ENCODE peak calls at places on chromosome 12, in six cellular contexts. U is IMR-90, Y is HCT116, G is fibroblast of lung, I is mesendoderm, V is GM12878. P is an unnamed sample.

GRCh38 chr12:48764521-48764920 is 24.4 kb downstream of the ADCY6 start:
- DNase-seq in I (no peak), G (no peak), U (no peak), Y (no peak), V (no peak), P (no peak)

GRCh38 chr12:99822273-99822672 is 162.5 kb downstream of the ANKS1B start:
- DNase-seq in V (no peak), G (no peak), Y (no peak), I (no peak), U (no peak), P (no peak)

GRCh38 chr12:102833687-102834435 is 83.2 kb downstream of the PAH start:
- DNase-seq in V (no peak), G (peak), I (peak), Y (no peak), U (no peak), P (peak)

GRCh38 chr12:14571779-14572178 is 4.1 kb upstream of the PLBD1 start:
- DNase-seq in U (no peak), Y (no peak), G (no peak), I (no peak), V (no peak), P (no peak)

GRCh38 chr12:23431006-23431405 is 518.5 kb downstream of the SOX5 start:
- DNase-seq in G (peak), I (no peak), U (no peak), Y (no peak), V (no peak), P (no peak)

GRCh38 chr12:18054925-18055324 is 35.1 kb downstream of the RERGL start:
- DNase-seq in G (no peak), U (no peak), V (no peak), I (no peak), Y (no peak), P (no peak)

GRCh38 chr12:80352476-80352875 is 91.6 kb upstream of the PTPRQ start:
- DNase-seq in U (peak), Y (no peak), G (peak), I (peak), V (no peak), P (peak)

GRCh38 chr12:58596381-58596780 is 323.9 kb downstream of the LRIG3 start:
- DNase-seq in G (no peak), I (peak), Y (no peak), V (no peak), U (no peak), P (no peak)

GRCh38 chr12:112314981-112315380 is 67.2 kb downstream of the HECTD4 start:
- DNase-seq in I (no peak), Y (no peak), U (peak), G (peak), V (no peak), P (no peak)

GRCh38 chr12:16726879-16727278 is 120.9 kb upstream of the LMO3 start:
- DNase-seq in V (no peak), Y (no peak), U (peak), I (no peak), G (peak), P (no peak)

GRCh38 chr12:39138268-39138667 is 232.9 kb upstream of the CPNE8 start:
- DNase-seq in G (no peak), V (no peak), I (peak), U (no peak), Y (no peak), P (no peak)

GRCh38 chr12:32273063-32273521 is 126.3 kb upstream of the FGD4 start:
- DNase-seq in G (peak), Y (no peak), I (no peak), U (peak), V (no peak), P (no peak)

GRCh38 chr12:76915381-76916169 is 36.8 kb upstream of the CSRP2 start:
- DNase-seq in I (no peak), V (no peak), Y (no peak), U (no peak), G (no peak), P (no peak)

GRCh38 chr12:84786622-84787021 is 126.0 kb downstream of the SLC6A15 start:
- DNase-seq in Y (no peak), V (no peak), G (no peak), U (no peak), I (no peak), P (no peak)

GRCh38 chr12:119061208-119061796 is 80.0 kb downstream of the SRRM4 start:
- DNase-seq in I (peak), G (peak), U (peak), V (no peak), Y (no peak), P (peak)

GRCh38 chr12:110844551-110845395 is 2.0 kb upstream of the CCDC63 start:
- DNase-seq in I (no peak), U (no peak), G (peak), Y (no peak), V (no peak), P (no peak)

GRCh38 chr12:21296751-21297406 is 37.8 kb downstream of the SLCO1A2 start:
- DNase-seq in U (peak), G (peak), Y (no peak), V (no peak), I (peak), P (peak)

GRCh38 chr12:5085896-5086295 is 42.2 kb downstream of the KCNA5 start:
- DNase-seq in U (peak), Y (no peak), G (peak), I (no peak), V (no peak), P (no peak)

GRCh38 chr12:48037267-48037915 is 33.1 kb upstream of the COL2A1 start:
- DNase-seq in Y (no peak), I (peak), U (peak), G (peak), V (no peak), P (peak)

GRCh38 chr12:2792670-2793500 is 1.9 kb upstream of the FKBP4 start:
- DNase-seq in G (no peak), Y (no peak), V (no peak), I (no peak), U (no peak), P (peak)

GRCh38 chr12:92107621-92108131 is 38.0 kb downstream of the BTG1 start:
- DNase-seq in G (no peak), U (no peak), V (no peak), I (peak), Y (no peak), P (peak)

GRCh38 chr12:95115641-95116040 is 42.2 kb upstream of the NR2C1 start:
- DNase-seq in V (no peak), G (no peak), U (no peak), Y (no peak), I (no peak), P (no peak)

GRCh38 chr12:14723763-14724162 is 27.4 kb upstream of the GUCY2C start:
- DNase-seq in Y (peak), V (peak), I (peak), G (peak), U (peak), P (peak)

GRCh38 chr12:50102648-50103309 is 1.0 kb upstream of the GPD1 start:
- DNase-seq in U (no peak), I (no peak), V (no peak), G (no peak), Y (no peak), P (no peak)

GRCh38 chr12:52523825-52524224 is 3.6 kb upstream of the KRT5 start:
- DNase-seq in G (no peak), Y (no peak), I (no peak), V (no peak), U (no peak), P (no peak)

GRCh38 chr12:77120156-77120555 is 54.8 kb upstream of the E2F7 start:
- DNase-seq in Y (peak), G (peak), V (no peak), U (peak), I (no peak), P (no peak)

GRCh38 chr12:58804749-58805148 is 115.6 kb downstream of the LRIG3 start:
- DNase-seq in Y (peak), I (peak), U (no peak), V (no peak), G (no peak), P (peak)

GRCh38 chr12:93237235-93237915 is 140.3 kb upstream of the NUDT4 start:
- DNase-seq in U (no peak), I (no peak), Y (no peak), V (no peak), G (no peak), P (no peak)

GRCh38 chr12:94195483-94195882 is 47.1 kb downstream of the PLXNC1 start:
- DNase-seq in I (no peak), V (no peak), Y (no peak), U (no peak), G (no peak), P (no peak)

GRCh38 chr12:7832059-7832696 is 40.5 kb downstream of the SLC2A14 start:
- DNase-seq in U (peak), I (peak), V (no peak), Y (peak), G (peak), P (peak)

GRCh38 chr12:4118601-4119156 is 154.9 kb upstream of the CCND2 start:
- DNase-seq in V (peak), I (no peak), Y (no peak), U (no peak), G (no peak), P (no peak)

GRCh38 chr12:12178545-12178944 is 88.3 kb downstream of the LRP6 start:
- DNase-seq in Y (no peak), U (no peak), G (no peak), I (no peak), V (no peak), P (no peak)

GRCh38 chr12:857611-858010 is 91.9 kb downstream of the RAD52 start:
- DNase-seq in I (no peak), V (no peak), Y (no peak), U (peak), G (peak), P (no peak)

GRCh38 chr12:53996188-53996885 is 3.6 kb upstream of the HOXC9 start:
- DNase-seq in I (no peak), V (no peak), U (no peak), Y (no peak), G (no peak), P (no peak)

GRCh38 chr12:53994268-53994690 is 5.7 kb upstream of the HOXC9 start:
- DNase-seq in I (no peak), G (no peak), U (no peak), V (no peak), Y (no peak), P (no peak)

GRCh38 chr12:53994691-53995310 is 5.2 kb upstream of the HOXC9 start:
- DNase-seq in Y (no peak), I (no peak), U (no peak), G (no peak), V (no peak), P (no peak)

GRCh38 chr12:53996886-53997217 is 3.1 kb upstream of the HOXC9 start:
- DNase-seq in Y (no peak), V (no peak), I (no peak), G (no peak), U (no peak), P (no peak)

DNA sequence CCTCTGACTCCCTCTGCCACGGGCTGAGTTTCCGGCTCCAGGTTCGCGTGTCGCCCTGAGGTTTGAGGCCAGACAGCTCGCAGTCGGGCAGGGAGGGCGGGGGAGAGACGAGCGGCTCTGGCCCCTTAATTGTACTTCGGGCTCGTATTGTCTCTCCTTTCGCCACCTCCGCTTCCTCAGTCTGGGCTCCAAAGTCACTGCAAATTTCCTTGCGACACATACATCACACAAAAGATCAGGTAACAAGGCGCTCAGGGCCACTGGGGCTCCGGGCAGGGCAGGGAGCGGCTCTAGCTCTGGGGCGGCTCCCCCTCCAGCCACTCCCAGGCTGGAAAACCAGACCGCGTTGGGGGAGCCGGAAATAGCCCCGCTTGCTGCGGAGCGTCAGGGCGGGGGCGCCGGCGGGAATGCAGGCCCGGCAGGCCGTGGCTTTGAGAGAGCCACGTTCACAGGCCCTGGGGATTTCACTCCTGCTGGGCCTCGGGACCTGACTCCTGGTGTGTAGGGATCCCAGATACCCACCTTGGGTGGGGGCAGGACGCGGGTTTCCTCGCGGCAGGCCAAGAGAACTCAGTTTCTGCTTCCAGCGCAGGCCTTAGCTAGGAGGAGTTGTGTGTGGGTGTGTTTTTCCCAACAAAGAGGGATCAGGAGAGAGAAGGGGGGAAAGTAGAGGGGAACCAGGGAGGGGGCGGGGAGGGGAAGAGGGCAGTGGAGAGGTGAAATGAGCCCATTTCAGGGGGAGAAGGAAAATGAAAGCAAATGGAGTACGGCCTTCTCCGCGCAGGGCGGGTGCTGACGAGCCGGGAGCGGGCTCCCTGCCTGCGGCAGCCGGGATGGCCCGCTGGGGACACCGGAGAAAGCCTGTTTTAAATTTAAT is 4.4 kb upstream of the HOXC9 start:
- DNase-seq in U (no peak), I (no peak), V (no peak), Y (no peak), G (no peak), P (no peak)
- H3K9ac ChIP-seq in U (no peak), I (no peak), V (peak), Y (peak), G (peak), P (no peak)

DNA sequence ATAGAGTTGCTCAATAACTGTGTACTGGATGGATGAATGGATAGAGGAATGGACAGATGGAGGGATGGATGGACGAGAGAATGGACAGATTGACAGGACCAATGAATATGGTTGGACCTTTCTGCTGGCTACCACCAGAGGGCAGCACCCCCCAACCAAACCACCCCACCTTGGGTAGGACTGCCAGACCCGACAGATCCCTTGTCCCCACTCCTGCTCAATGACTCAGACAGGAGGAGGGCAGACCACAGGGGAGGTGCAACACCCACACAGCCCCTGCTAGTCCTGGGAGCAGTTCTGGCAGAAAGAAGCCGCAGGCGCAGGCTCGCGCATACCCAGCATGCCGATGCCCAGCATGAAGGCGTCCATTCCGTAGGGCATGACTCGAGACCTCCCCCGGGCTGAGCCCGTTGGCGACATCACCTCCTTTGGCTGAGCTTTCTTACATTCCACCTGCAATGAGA is 12.4 kb downstream of the MSI1 start:
- DNase-seq in Y (peak), G (peak), V (peak), U (peak), I (peak), P (peak)
- H3K9ac ChIP-seq in Y (no peak), G (no peak), V (no peak), U (no peak), I (no peak), P (no peak)

GRCh38 chr12:45522227-45522626 is 207.3 kb upstream of the ARID2 start:
- DNase-seq in Y (no peak), G (no peak), I (no peak), V (no peak), U (no peak), P (no peak)

GRCh38 chr12:45518516-45519235 is 210.8 kb upstream of the ARID2 start:
- DNase-seq in V (no peak), Y (no peak), I (no peak), G (no peak), U (no peak), P (no peak)

GRCh38 chr12:45517360-45517759 is 212.1 kb upstream of the ARID2 start:
- DNase-seq in V (no peak), G (no peak), U (no peak), I (no peak), Y (no peak), P (no peak)
- H3K9ac ChIP-seq in V (no peak), G (no peak), U (no peak), I (no peak), Y (no peak), P (no peak)

DNA sequence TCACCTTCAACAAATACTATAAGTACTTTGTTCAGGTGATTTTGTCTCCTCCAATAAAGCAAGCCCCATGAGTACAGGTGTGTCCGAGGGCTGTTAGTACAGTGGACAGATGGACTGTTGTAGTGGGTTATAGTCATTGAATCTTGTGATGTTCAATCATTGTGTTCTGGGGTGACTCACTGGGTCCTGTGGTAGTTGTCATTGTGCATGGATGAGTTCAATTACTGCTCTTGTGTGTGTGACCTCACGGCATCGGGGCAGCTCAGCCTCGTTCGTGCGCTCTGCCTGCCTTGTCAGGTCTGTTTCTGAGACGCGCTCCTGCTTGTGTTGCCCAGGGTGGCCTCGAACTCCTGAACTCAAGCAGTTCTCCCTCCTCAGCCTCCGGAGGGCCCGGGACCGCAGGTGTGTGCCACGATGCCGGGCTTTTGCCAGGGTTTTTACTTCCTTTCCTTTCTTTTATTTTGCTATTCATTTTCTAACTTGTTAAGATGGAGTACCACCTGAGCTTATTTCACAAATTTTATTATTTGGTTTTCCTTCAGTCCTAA is 72.2 kb downstream of the DDX51 start:
- DNase-seq in I (no peak), U (no peak), Y (no peak), V (no peak), G (no peak), P (no peak)
- H3K9ac ChIP-seq in I (no peak), U (no peak), Y (no peak), V (peak), G (no peak), P (no peak)

DNA sequence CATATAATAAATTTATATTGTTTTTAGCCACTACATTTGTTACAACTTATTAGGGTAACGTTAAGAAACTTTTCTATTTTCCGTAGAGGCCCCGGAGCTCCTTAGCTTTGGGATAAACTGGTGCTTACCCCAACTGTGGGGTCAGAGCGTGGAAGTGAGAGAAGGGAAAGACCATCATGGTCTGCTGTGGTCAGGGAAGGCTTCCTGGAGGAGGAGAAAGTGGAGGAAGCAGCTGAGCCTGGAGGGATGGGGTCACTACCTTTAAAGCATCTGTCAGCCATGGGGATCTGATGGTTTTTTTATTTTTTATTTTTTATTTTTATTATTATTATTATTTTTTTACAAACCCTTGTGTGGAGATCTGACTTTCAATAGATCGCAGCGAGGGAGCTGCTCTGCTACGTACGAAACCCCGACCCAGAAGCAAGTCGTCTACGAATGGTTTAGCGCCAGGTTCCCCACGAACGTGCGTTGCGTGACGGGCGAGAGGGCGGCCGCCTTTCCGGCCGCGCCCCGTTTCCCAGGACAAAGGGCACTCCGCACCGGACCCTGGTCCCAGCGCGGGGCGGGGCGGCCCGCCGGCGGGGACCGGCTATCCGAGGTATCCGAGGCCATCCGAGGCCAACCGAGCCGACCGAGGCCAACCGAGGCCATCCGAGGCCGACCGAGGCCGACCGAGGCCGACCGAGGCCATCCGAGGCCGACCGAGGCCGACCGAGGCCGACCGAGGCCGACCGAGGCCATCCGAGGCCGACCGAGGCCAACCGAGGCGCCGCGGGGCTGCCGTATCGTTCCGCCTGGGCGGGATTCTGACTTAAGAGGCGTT is 1101.2 kb upstream of the TMEM132C start:
- DNase-seq in V (no peak), U (peak), G (peak), Y (peak), I (peak), P (peak)
- H3K9ac ChIP-seq in V (no peak), U (peak), G (peak), Y (peak), I (peak), P (no peak)

GRCh38 chr12:120228291-120229070 is 27.6 kb upstream of the RPLP0 start:
- DNase-seq in U (peak), G (peak), I (peak), V (peak), Y (no peak), P (peak)

GRCh38 chr12:120230326-120230973 is 29.5 kb upstream of the RPLP0 start:
- DNase-seq in G (peak), V (no peak), I (peak), Y (peak), U (peak), P (peak)

GRCh38 chr12:120228041-120228290 is 27.1 kb upstream of the RPLP0 start:
- DNase-seq in G (no peak), U (no peak), Y (no peak), I (no peak), V (no peak), P (no peak)

GRCh38 chr12:120229583-120230325 is 28.8 kb upstream of the RPLP0 start:
- DNase-seq in G (no peak), I (peak), Y (no peak), V (no peak), U (no peak), P (peak)

GRCh38 chr12:120229071-120229582 is 28.2 kb upstream of the RPLP0 start:
- DNase-seq in Y (no peak), G (no peak), U (no peak), V (no peak), I (peak), P (no peak)
- H3K9ac ChIP-seq in Y (peak), G (no peak), U (peak), V (no peak), I (peak), P (no peak)

GRCh38 chr12:104480012-104480411 is 23.3 kb downstream of the CHST11 start:
- DNase-seq in G (no peak), V (no peak), I (no peak), Y (no peak), U (no peak), P (no peak)
- H3K9ac ChIP-seq in G (no peak), V (no peak), I (no peak), Y (no peak), U (no peak), P (no peak)

P was measured in neural progenitor cell.